ENCODE peak calls at places on chromosomes 5 and 9, in eight cellular contexts. Z is suprapubic skin, K is brain microvascular endothelial cell, U is Panc1, S is uterus, L is K562, I is fibroblast of lung, B is kidney. M is an unnamed sample.

GRCh38 chr9:107732781-107733529 is 243.4 kb upstream of the KLF4 start:
- DNase-seq in U (no peak), K (no peak), L (no peak), B (no peak), S (peak; percentile 53), I (peak; percentile 80), Z (no peak), M (peak; percentile 86)

GRCh38 chr5:120155873-120156272 is 308.2 kb upstream of the PRR16 start:
- DNase-seq in I (no peak), Z (no peak), L (no peak), U (no peak), K (no peak), S (no peak), B (no peak), M (peak; percentile 37)

GRCh38 chr5:41794478-41794877 is 75.7 kb downstream of the OXCT1 start:
- DNase-seq in U (no peak), I (peak; percentile 93), Z (no peak), S (no peak), L (no peak), K (peak; percentile 97), B (no peak), M (peak; percentile 93)

GRCh38 chr5:141412853-141413539 is at the start of gene PCDHGA10:
- DNase-seq in S (no peak), I (peak; percentile 81), L (peak; percentile 51), K (peak; percentile 66), U (no peak), B (no peak), Z (no peak), M (peak; percentile 77)

GRCh38 chr9:82982271-82982880 is 80.6 kb downstream of the RASEF start:
- DNase-seq in B (no peak), I (no peak), S (no peak), U (no peak), Z (no peak), L (no peak), K (no peak), M (no peak)

GRCh38 chr5:109990723-109991359 is 301.1 kb downstream of the MAN2A1 start:
- DNase-seq in Z (no peak), K (no peak), B (no peak), U (no peak), S (no peak), I (no peak), L (no peak), M (no peak)

GRCh38 chr5:33824516-33825195 is 67.1 kb downstream of the ADAMTS12 start:
- DNase-seq in L (no peak), K (peak; percentile 85), I (peak; percentile 89), U (no peak), S (no peak), Z (no peak), B (no peak), M (no peak)

GRCh38 chr5:149563461-149563860 is 12.2 kb upstream of the CSNK1A1 start:
- DNase-seq in U (peak; percentile 51), B (no peak), Z (no peak), L (no peak), K (no peak), I (peak; percentile 55), S (no peak), M (no peak)

GRCh38 chr9:82209797-82210470 is 221.4 kb downstream of the SPATA31D1 start:
- DNase-seq in I (no peak), Z (no peak), K (no peak), U (no peak), S (no peak), L (no peak), B (no peak), M (no peak)

GRCh38 chr5:59317772-59318205 is 575.7 kb downstream of the PDE4D start:
- DNase-seq in B (no peak), L (no peak), K (no peak), Z (no peak), I (no peak), U (no peak), S (no peak), M (no peak)
- H3K4me3 ChIP-seq in B (no peak overlapping the region), L (no peak overlapping the region), K (no peak overlapping the region), Z (no peak overlapping the region), I (peak overlapping the region; percentile 17), U (no peak overlapping the region), S (no peak overlapping the region), M (no peak overlapping the region)

DNA sequence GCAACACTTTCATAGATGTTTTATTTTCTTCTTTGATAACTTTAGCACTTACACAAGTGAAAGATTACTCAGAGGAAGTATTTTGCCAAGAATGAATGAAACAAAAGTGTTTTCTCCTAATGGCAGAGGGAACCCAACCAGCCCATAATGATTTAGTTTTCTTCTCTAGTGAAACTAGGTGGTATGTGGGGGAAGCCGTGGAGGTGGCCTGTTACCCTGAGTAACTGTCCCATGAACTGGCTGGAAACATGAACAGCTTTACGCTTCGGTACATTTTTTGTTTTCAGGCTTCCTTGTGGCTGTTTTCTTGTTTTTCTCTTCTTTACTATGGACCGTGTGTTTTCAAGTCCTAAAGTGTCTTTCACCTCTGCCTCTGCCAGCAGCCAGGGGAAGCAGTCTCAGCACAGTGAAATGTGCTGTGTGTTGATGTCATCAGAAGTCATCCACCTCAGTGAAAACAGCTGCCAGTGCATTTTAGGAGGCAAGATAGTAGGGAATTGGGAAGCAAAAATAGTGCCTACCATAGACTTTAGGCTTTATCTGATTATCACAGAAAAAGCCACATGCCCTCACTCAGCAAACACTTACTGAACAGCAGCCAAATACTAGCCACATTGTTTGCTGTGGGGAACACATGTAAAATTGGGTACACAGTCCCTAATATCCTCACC is 414.8 kb downstream of the KDM4C start:
- DNase-seq in U (no peak), L (no peak), S (no peak), I (peak; percentile 16), B (no peak), K (no peak), Z (no peak), M (no peak)
- TF ChIP-seq CTCF in U (no peak), L (no peak), S (no peak), I (no peak), B (no peak), K (no peak), Z (no peak), M (no peak)

DNA sequence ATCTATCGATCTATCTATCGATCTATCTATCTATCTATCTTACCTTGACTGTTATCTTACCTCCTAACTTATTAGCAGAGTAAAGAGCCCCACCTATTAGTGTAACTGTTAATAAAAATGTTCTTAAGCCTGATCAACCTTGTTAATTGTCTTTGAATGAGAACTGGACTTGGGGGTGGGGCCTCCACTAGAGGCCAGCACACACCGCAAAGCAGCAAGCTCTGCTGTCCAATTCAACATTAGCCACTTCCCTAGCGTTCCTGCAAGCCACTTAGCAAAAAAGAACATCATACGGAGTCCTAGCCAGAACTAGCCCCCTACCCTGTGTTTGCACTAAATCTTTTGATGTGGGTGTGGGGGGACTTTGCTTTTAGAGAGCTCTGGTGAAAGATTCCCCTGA is 515.8 kb downstream of the KDM4C start:
- DNase-seq in U (no peak), L (no peak), S (peak; percentile 21), I (peak; percentile 65), K (no peak), Z (no peak), B (no peak), M (peak; percentile 75)
- H3K27ac ChIP-seq in U (no peak overlapping the region), L (no peak overlapping the region), S (no peak overlapping the region), I (no peak overlapping the region), K (no peak overlapping the region), Z (no peak overlapping the region), B (no peak overlapping the region), M (no peak overlapping the region)

GRCh38 chr5:67364381-67364970 is 167.9 kb upstream of the CD180 start:
- DNase-seq in Z (no peak), I (no peak), U (no peak), L (no peak), B (no peak), K (no peak), S (no peak), M (no peak)
- H3K4me3 ChIP-seq in Z (no peak overlapping the region), I (no peak overlapping the region), U (no peak overlapping the region), L (no peak overlapping the region), B (no peak overlapping the region), K (no peak overlapping the region), S (no peak overlapping the region), M (no peak overlapping the region)

DNA sequence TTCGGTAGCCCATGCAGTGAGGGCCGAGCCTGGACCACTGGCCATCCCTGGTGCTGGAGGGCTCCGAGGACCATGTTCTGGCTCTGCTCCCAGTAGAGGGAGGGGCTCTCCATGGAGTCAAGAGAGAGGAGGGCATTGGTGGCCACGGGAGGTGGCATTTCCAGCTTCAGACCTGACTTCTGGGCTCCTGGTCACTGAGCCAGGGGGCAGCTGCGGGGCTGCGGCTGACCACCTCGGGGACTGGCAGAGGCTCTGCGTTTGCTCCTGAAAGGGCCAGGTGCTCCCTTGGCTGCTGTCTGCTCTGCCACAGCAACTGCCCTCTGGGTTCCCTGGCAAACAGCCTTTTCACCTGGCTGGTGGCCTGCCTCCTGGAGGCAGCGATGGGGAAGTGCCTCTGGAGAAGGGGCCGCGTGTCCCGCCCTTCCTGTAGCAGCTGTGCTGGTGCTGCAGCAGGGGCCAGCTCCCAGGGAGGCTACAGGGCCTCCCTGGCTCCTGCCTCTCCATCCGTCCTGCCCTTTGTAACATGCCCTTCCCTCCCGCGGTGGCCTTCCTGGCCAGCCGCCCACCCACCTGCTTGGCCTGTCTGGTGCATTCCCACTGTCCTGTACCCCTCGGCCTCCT is 144.6 kb downstream of the CACNA1B start:
- DNase-seq in S (no peak), Z (no peak), I (no peak), K (no peak), L (peak; percentile 41), U (no peak), B (no peak), M (peak; percentile 2)
- TF ChIP-seq CTCF in S (no peak), Z (no peak), I (no peak), K (peak; percentile 39), L (peak; percentile 42), U (peak; percentile 78), B (no peak), M (peak; percentile 22)

GRCh38 chr9:37624073-37624472 is 26.7 kb upstream of the FRMPD1 start:
- DNase-seq in U (no peak), S (no peak), B (no peak), L (no peak), Z (no peak), K (no peak), I (no peak), M (no peak)

GRCh38 chr9:37622462-37622861 is 28.3 kb upstream of the FRMPD1 start:
- DNase-seq in K (no peak), S (no peak), B (no peak), L (no peak), Z (no peak), U (no peak), I (peak; percentile 1), M (no peak)

GRCh38 chr9:37626708-37627293 is 24.0 kb upstream of the FRMPD1 start:
- DNase-seq in B (no peak), Z (no peak), I (no peak), K (no peak), L (no peak), S (no peak), U (no peak), M (no peak)

GRCh38 chr9:37623267-37623666 is 27.5 kb upstream of the FRMPD1 start:
- DNase-seq in K (no peak), L (no peak), I (no peak), Z (no peak), S (no peak), U (no peak), B (no peak), M (no peak)

GRCh38 chr9:37625262-37626147 is 25.2 kb upstream of the FRMPD1 start:
- DNase-seq in L (no peak), K (no peak), I (no peak), B (no peak), Z (no peak), S (no peak), U (no peak), M (no peak)
- H3K27ac ChIP-seq in L (no peak overlapping the region), K (no peak overlapping the region), I (no peak overlapping the region), B (no peak overlapping the region), Z (no peak overlapping the region), S (no peak overlapping the region), U (no peak overlapping the region), M (no peak overlapping the region)

M was measured in cardiac muscle cell.